ENCODE peak calls at places on chromosomes 12 and 14, in five cellular contexts. M is left ventricle myocardium inferior; W is heart left ventricle; L is CD8-positive, alpha-beta memory T cell; S is cardiac muscle cell. Q is an unnamed sample. For H3K4me1, the result is how much of the 10 kb centered on the place peaks cover.

GRCh38 chr14:105894978-105895881 is 368.8 kb downstream of the TMEM121 start:
- DNase-seq in M (peak), W (peak), L (peak), S (no peak), Q (no peak)

GRCh38 chr12:81461163-81461562 is 298.0 kb downstream of the PPFIA2 start:
- DNase-seq in M (no peak), W (no peak), L (no peak), S (no peak), Q (no peak)

GRCh38 chr14:75333523-75334190 is 55.0 kb downstream of the FOS start:
- DNase-seq in M (no peak), W (no peak), L (no peak), S (no peak), Q (no peak)

GRCh38 chr12:118068361-118068958 is 7.5 kb upstream of the WSB2 start:
- DNase-seq in M (no peak), W (no peak), L (no peak), S (no peak), Q (no peak)

GRCh38 chr14:37985826-37986470 is 221.8 kb upstream of the SSTR1 start:
- DNase-seq in M (no peak), W (no peak), L (peak), S (peak), Q (peak)

GRCh38 chr14:68722968-68723577 is 69.8 kb downstream of the ZFP36L1 start:
- DNase-seq in M (no peak), W (no peak), L (peak), S (no peak), Q (no peak)

GRCh38 chr12:3777206-3777809 is 24.4 kb upstream of the CRACR2A start:
- DNase-seq in M (no peak), W (no peak), L (no peak), S (peak), Q (peak)

GRCh38 chr12:98754095-98754494 is 109.0 kb downstream of the APAF1 start:
- DNase-seq in M (no peak), W (no peak), L (no peak), S (no peak), Q (peak)

GRCh38 chr14:51369814-51370213 is 129.8 kb downstream of the TMX1 start:
- DNase-seq in M (no peak), W (no peak), L (no peak), S (no peak), Q (peak)

GRCh38 chr14:63573579-63573978 is 30.4 kb upstream of the PPP2R5E start:
- DNase-seq in M (no peak), W (no peak), L (no peak), S (no peak), Q (no peak)

GRCh38 chr14:104678346-104678745 is 11.1 kb upstream of the INF2 start:
- DNase-seq in M (peak), W (peak), L (peak), S (peak), Q (peak)

GRCh38 chr14:104819361-104819771 is 18.5 kb downstream of the ZBTB42 start:
- DNase-seq in M (no peak), W (no peak), L (no peak), S (no peak), Q (no peak)

GRCh38 chr14:99169776-99170356 is 102.1 kb downstream of the BCL11B start:
- DNase-seq in M (no peak), W (no peak), L (no peak), S (no peak), Q (no peak)

GRCh38 chr14:78598046-78598652 is 428.0 kb downstream of the NRXN3 start:
- DNase-seq in M (peak), W (peak), L (no peak), S (peak), Q (peak)

GRCh38 chr14:68546839-68547238 is 246.0 kb downstream of the ZFP36L1 start:
- DNase-seq in M (no peak), W (no peak), L (no peak), S (no peak), Q (no peak)

GRCh38 chr14:48035836-48036235 is 360.4 kb upstream of the MDGA2 start:
- DNase-seq in M (no peak), W (no peak), L (no peak), S (no peak), Q (no peak)

GRCh38 chr12:56808954-56809353 is 45.8 kb downstream of the HSD17B6 start:
- DNase-seq in M (no peak), W (no peak), L (no peak), S (no peak), Q (no peak)

GRCh38 chr12:34396006-34396860 is 373.9 kb downstream of the ALG10 start:
- DNase-seq in M (peak), W (peak), L (peak), S (no peak), Q (peak)

GRCh38 chr12:63083046-63083445 is 68.0 kb downstream of the AVPR1A start:
- DNase-seq in M (no peak), W (no peak), L (no peak), S (no peak), Q (no peak)

GRCh38 chr12:93886533-93887511 is 209.6 kb downstream of the CRADD start:
- DNase-seq in M (no peak), W (no peak), L (no peak), S (no peak), Q (no peak)

GRCh38 chr12:67394600-67394999 is 125.4 kb downstream of the CAND1 start:
- DNase-seq in M (peak), W (peak), L (no peak), S (no peak), Q (peak)

GRCh38 chr14:50816419-50817047 is 14.4 kb downstream of the NIN start:
- DNase-seq in M (no peak), W (peak), L (no peak), S (no peak), Q (peak)

GRCh38 chr14:91021115-91021514 is 39.3 kb downstream of the RPS6KA5 start:
- DNase-seq in M (no peak), W (no peak), L (no peak), S (no peak), Q (no peak)

GRCh38 chr14:105201928-105202513 is 20.9 kb upstream of the NUDT14 start:
- DNase-seq in M (no peak), W (no peak), L (no peak), S (no peak), Q (no peak)

GRCh38 chr12:34219046-34219770 is 196.9 kb downstream of the ALG10 start:
- DNase-seq in M (no peak), W (no peak), L (no peak), S (no peak), Q (no peak)

GRCh38 chr12:66495709-66496108 is 183.2 kb downstream of the GRIP1 start:
- DNase-seq in M (no peak), W (no peak), L (no peak), S (no peak), Q (no peak)

GRCh38 chr12:10365716-10366433 is 24.0 kb downstream of the KLRK1 start:
- DNase-seq in M (no peak), W (no peak), L (no peak), S (no peak), Q (no peak)

GRCh38 chr12:88400302-88400701 is 180.0 kb downstream of the KITLG start:
- DNase-seq in M (no peak), W (no peak), L (no peak), S (no peak), Q (no peak)

DNA sequence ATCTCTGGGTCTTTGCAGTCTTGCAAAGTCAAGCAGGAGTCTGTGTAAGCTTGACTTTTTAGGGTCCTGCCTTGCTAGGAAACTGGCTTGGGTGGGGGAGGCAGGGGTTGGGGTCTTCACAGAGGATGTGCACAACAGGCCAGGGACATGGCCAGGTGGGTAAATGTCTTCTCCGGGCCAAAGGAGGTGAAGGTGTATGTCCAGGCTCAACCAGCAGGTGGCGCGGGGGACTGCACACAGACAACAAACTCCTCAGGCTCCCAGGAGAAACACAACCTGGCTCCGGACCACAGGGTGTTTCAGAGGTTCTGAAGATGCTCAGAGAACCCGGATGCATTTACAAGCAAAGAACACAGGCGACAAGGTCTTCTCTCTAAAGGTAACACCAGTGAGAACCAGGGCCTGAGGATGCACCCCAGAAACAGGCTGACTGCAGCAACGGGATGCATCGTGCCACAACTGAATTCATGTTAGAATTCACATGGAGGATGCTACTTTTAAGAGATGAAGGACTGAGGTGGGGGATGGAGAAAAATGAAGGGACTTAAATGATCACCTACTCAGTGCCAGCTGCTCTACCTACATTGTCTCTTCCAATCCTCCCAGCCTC is 56.0 kb downstream of the PLEKHG3 start:
- DNase-seq in M (no peak), W (peak), L (peak), S (peak), Q (peak)
- H3K4me1 ChIP-seq in M (half or more), W (half or more), L (half or more), S (under half), Q (half or more)

GRCh38 chr12:91127296-91127695 is 16.0 kb upstream of the LUM start:
- DNase-seq in M (no peak), W (no peak), L (no peak), S (no peak), Q (no peak)
- H3K27ac ChIP-seq in M (no peak), W (no peak), L (no peak), S (no peak), Q (no peak)

GRCh38 chr14:103562135-103562384 is 397 bp downstream of the BAG5 start:
- DNase-seq in M (peak), W (peak), L (no peak), S (peak), Q (no peak)

GRCh38 chr14:103563089-103563620 is 395 bp downstream of the COA8 start:
- DNase-seq in M (no peak), W (peak), L (no peak), S (no peak), Q (no peak)

GRCh38 chr14:103561381-103562134 is 899 bp downstream of the BAG5 start:
- DNase-seq in M (peak), W (peak), L (no peak), S (peak), Q (peak)

GRCh38 chr14:103558071-103558882 is 4.2 kb downstream of the BAG5 start:
- DNase-seq in M (peak), W (no peak), L (no peak), S (no peak), Q (peak)

DNA sequence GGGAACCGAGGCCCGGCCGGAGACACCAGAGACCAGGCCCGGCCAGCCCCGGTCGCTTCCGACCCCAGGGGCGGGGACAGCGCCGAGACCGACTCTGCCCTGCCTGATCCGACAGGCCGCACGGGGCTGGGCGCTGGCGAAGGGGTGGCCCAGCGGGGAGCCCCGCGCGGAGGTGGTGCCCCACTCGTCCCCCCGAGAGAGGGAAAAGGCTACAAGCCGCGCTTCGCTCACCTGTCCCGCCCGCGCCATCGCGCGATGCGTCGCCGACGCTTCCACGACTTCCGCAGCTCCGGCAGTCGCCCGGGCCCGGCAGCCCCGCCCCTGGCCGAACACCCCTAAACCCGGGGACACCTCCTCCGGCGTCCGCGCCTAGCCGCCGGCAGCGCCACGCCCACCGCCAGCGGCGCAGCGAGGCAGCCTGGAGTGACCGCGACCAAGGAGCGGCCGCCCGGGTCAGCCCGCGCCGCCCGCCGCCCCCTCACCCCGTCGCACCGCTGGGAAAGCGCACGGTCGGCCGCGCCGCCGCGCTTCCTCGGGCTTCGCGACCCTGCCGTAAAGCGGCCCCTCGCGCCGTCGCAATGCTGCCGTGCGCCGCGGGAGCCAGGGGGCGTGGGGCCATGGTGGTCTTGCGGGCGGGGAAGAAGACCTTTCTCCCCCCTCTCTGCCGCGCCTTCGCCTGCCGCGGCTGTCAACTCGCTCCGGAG is at the start of the genes BAG5 and COA8:
- DNase-seq in M (peak), W (peak), L (peak), S (peak), Q (peak)
- H3K4me1 ChIP-seq in M (half or more), W (half or more), L (under half), S (under half), Q (under half)

GRCh38 chr12:26150737-26151450 is 26.1 kb upstream of the BHLHE41 start:
- DNase-seq in M (no peak), W (no peak), L (no peak), S (no peak), Q (no peak)
- H3K27ac ChIP-seq in M (peak), W (no peak), L (no peak), S (no peak), Q (no peak)

DNA sequence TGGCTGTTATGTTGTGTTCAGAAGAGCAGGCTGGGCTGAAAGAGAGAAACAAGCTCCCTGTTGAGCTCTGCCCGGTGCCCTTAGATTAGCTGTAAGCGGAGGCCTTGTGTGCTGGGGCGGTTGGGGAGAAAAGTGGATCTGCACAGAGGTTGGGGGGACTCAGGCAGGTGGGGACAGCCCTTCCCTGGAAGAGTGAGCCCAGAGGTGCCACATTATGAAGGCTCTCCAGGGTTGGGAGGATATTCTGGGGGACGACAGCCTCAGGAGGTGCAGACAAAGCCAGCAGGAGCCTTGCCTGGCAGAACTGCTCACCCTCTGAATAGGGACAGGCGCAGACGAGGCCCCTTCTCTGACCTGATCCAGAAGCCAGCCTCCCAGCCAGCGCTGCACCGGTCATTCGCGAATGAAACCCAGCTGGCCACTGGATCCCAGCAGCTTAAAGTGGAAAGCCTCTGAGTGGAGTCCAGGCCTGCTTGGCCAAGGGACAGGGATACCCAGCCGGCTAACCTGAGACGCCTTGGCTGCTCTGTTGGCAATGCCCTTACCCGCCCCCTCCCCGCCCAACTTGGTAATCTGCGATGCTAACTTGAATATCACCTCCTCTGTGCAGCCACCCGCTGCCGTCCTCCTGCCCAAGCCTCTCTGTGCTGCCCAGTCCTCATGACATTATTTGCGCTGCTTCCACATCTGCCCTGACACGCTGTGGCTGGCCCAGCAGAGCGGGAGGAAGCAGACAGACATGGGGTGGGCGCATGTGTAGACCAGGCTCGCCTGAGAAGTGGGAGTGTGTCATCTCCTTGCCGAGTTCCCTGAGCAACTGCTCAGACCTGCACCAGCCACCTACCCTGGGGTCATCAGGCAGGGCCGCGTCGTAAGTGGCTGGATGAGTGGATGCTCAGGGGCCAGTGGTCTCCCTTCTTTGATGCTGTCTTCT is 5.6 kb downstream of the HIP1R start:
- DNase-seq in M (no peak), W (no peak), L (no peak), S (no peak), Q (no peak)
- H3K4me1 ChIP-seq in M (half or more), W (half or more), L (under half), S (under half), Q (under half)

GRCh38 chr12:47207829-47208248 is 128.1 kb upstream of the AMIGO2 start:
- DNase-seq in M (no peak), W (no peak), L (no peak), S (no peak), Q (no peak)
- H3K27ac ChIP-seq in M (no peak), W (no peak), L (peak), S (no peak), Q (no peak)

DNA sequence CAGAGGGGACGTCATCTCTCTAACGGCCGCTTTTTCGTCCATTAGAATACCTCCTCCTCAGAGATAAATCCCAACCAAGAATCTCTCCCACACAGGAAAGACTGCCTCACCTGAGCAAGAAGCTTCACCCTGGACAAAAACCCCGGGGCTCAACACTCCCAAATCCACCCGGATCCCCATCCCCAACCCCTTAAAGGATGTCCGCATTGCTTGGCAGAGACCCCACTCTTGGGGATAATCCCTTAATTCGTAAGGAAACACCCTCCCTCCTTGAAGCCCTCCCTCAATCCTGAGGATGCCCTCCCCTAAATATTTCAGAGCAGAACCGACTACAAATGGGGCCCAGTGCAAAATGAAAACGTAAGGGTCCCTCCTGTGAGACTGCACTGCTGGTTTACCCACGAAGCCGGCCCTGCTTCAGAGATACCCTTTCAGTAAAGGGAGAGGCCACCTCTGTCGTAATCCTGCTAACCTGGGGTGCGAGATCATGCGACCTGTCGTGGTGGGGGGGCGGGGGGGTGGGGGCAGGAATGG is 657 bp upstream of the DYNLL1 start:
- DNase-seq in M (no peak), W (no peak), L (no peak), S (peak), Q (no peak)
- H3K4me1 ChIP-seq in M (under half), W (under half), L (under half), S (under half), Q (under half)

GRCh38 chr12:72214163-72214562 is 58.0 kb upstream of the TRHDE start:
- DNase-seq in M (no peak), W (no peak), L (no peak), S (no peak), Q (no peak)
- H3K27ac ChIP-seq in M (no peak), W (no peak), L (no peak), S (no peak), Q (no peak)

GRCh38 chr12:52673713-52674415 is 6.3 kb downstream of the KRT1 start:
- DNase-seq in M (no peak), W (no peak), L (no peak), S (no peak), Q (no peak)

GRCh38 chr12:52670506-52670905 is 9.7 kb downstream of the KRT1 start:
- DNase-seq in M (no peak), W (no peak), L (no peak), S (no peak), Q (no peak)

GRCh38 chr12:52670961-52671360 is 9.2 kb downstream of the KRT1 start:
- DNase-seq in M (no peak), W (no peak), L (no peak), S (no peak), Q (no peak)

GRCh38 chr12:52673216-52673615 is 7.0 kb downstream of the KRT1 start:
- DNase-seq in M (no peak), W (no peak), L (no peak), S (no peak), Q (no peak)

DNA sequence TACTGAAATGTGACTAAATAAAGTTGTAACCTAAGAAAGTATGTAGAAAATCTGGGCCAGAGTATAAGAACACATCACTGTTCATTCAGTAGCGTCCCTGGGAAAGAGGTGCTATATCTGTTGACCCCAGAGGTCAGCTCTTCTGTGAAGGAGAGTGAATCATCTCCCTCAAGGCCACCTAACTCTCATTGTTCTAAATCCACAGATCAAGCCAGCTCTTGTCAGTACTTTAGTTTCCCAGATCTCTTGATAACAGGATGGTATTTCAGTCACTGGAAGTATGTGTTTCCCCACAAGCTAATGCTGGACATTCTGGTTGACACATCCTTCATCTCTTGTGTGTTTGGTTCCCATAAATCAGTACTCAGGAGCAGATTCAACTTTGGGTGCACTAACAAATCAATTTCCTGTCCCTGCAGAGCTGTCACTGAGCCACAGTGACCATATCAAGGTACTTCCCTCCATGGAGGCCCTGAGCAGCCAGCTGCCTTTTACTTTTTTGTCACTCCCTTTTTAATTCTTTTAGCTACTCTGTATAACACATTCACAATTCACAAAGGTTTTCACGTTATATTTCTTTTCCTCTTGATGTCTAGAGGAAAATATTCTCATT is 7.8 kb downstream of the KRT1 start:
- DNase-seq in M (no peak), W (no peak), L (no peak), S (no peak), Q (no peak)
- H3K4me1 ChIP-seq in M (under half), W (under half), L (under half), S (under half), Q (under half)

Q was measured in SJCRH30.